ENCODE peak calls at places on chromosomes 7 and 10, in six cellular contexts. X is NCI-H1092, Z is hippocampal formation, L is nephron progenitor cell, Y is esophagus squamous epithelium, H is posterior vena cava. U is an unnamed sample.

GRCh38 chr7:116524221-116524608 is 621 bp upstream of the CAV1 start:
- DNase-seq in X (no peak), Z (no peak), L (no peak), Y (no peak), H (no peak), U (no peak)

GRCh38 chr10:71351628-71352319 is 32.7 kb downstream of the SLC29A3 start:
- DNase-seq in X (no peak), Z (peak), L (no peak), Y (no peak), H (no peak), U (no peak)

GRCh38 chr7:29177963-29178612 is 16.5 kb upstream of the CHN2 start:
- DNase-seq in X (no peak), Z (peak), L (no peak), Y (peak), H (peak), U (no peak)

GRCh38 chr10:86648706-86649426 is 5.5 kb upstream of the OPN4 start:
- DNase-seq in X (no peak), Z (no peak), L (no peak), Y (no peak), H (peak), U (no peak)

GRCh38 chr7:31126976-31127375 is 74.9 kb downstream of the ADCYAP1R1 start:
- DNase-seq in X (no peak), Z (no peak), L (no peak), Y (no peak), H (no peak), U (no peak)

GRCh38 chr10:128843972-128844371 is 623.1 kb upstream of the MGMT start:
- DNase-seq in X (no peak), Z (no peak), L (no peak), Y (no peak), H (no peak), U (no peak)

GRCh38 chr7:103524042-103524907 is 78.3 kb upstream of the SLC26A5 start:
- DNase-seq in X (peak), Z (peak), L (no peak), Y (no peak), H (no peak), U (no peak)

GRCh38 chr10:52485486-52485885 is 171.4 kb downstream of the DKK1 start:
- DNase-seq in X (no peak), Z (no peak), L (no peak), Y (no peak), H (no peak), U (no peak)

GRCh38 chr7:15167912-15168311 is 265.4 kb upstream of the DGKB start:
- DNase-seq in X (no peak), Z (no peak), L (no peak), Y (no peak), H (no peak), U (no peak)

GRCh38 chr7:24701232-24701898 is 55.9 kb downstream of the GSDME start:
- DNase-seq in X (no peak), Z (peak), L (no peak), Y (no peak), H (no peak), U (no peak)

GRCh38 chr10:132107211-132107946 is 41.6 kb downstream of the JAKMIP3 start:
- DNase-seq in X (peak), Z (peak), L (peak), Y (no peak), H (peak), U (no peak)